ENCODE peak calls at places on chromosomes 1 and 21, in six cellular contexts. G, Z, L, P, Q and H are unnamed samples.

GRCh38 chr21:30838536-30838935 is 9.0 kb upstream of the KRTAP7-1 start:
- DNase-seq in G (no peak), Z (no peak), L (no peak), P (no peak), Q (no peak), H (no peak)

GRCh38 chr1:244314921-244315544 is 136.7 kb downstream of the ADSS2 start:
- DNase-seq in G (no peak), Z (no peak), L (no peak), P (no peak), Q (no peak), H (no peak)

GRCh38 chr1:245671349-245671748 is 516.6 kb downstream of the KIF26B start:
- DNase-seq in G (no peak), Z (no peak), L (no peak), P (no peak), Q (no peak), H (no peak)

GRCh38 chr1:101026394-101026788 is 807 bp upstream of the DPH5 start:
- DNase-seq in G (no peak), Z (no peak), L (no peak), P (no peak), Q (no peak), H (no peak)

GRCh38 chr1:39816431-39817090 is 27.9 kb upstream of the BMP8B start:
- DNase-seq in G (peak), Z (peak), L (peak), P (peak), Q (peak), H (peak)

GRCh38 chr1:43537423-43538142 is 6.9 kb downstream of the PTPRF start:
- DNase-seq in G (no peak), Z (no peak), L (no peak), P (no peak), Q (no peak), H (peak)

GRCh38 chr1:150151291-150152181 is 1.8 kb downstream of the PLEKHO1 start:
- DNase-seq in G (no peak), Z (peak), L (no peak), P (peak), Q (no peak), H (no peak)

GRCh38 chr1:225881081-225882007 is 836 bp downstream of the TMEM63A start:
- DNase-seq in G (peak), Z (no peak), L (peak), P (peak), Q (no peak), H (peak)

GRCh38 chr1:10720635-10721034 is 75.8 kb downstream of the CASZ1 start:
- DNase-seq in G (no peak), Z (no peak), L (no peak), P (no peak), Q (no peak), H (no peak)

GRCh38 chr1:227174136-227174535 is 144.2 kb downstream of the CDC42BPA start:
- DNase-seq in G (no peak), Z (no peak), L (no peak), P (peak), Q (peak), H (no peak)

GRCh38 chr1:220908757-220909156 is 29.5 kb downstream of the HLX start:
- DNase-seq in G (peak), Z (no peak), L (no peak), P (peak), Q (no peak), H (peak)

GRCh38 chr1:7470904-7471638 is 300.0 kb upstream of the VAMP3 start:
- DNase-seq in G (peak), Z (no peak), L (peak), P (peak), Q (peak), H (peak)

GRCh38 chr1:115874929-115875328 is 34.0 kb upstream of the NHLH2 start:
- DNase-seq in G (peak), Z (no peak), L (peak), P (peak), Q (no peak), H (no peak)

GRCh38 chr1:55466343-55466742 is 251.2 kb upstream of the USP24 start:
- DNase-seq in G (no peak), Z (no peak), L (peak), P (peak), Q (no peak), H (no peak)